ENCODE peak calls at places on chromosomes 5 and 9, in five cellular contexts. I is cerebellar nuclear complex; J is neural crest cell; P is hypothalamus; H is stimulated activated CD4-positive, alpha-beta T cell treated with anti-CD3 and anti-CD28 coated beads, Interleukin-2, amount 100 ng/mL, for 48 hours. S is an unnamed sample.
A peak's percentile ranks its signal among the peaks of the same experiment; 100 is the strongest.

GRCh38 chr9:84600739-84601138 is 68.8 kb upstream of the NTRK2 start:
- DNase-seq in I (no peak), J (no peak), P (no peak), H (no peak), S (no peak)

GRCh38 chr5:144567416-144567770 is 396.7 kb downstream of the KCTD16 start:
- DNase-seq in I (no peak), J (no peak), P (no peak), H (no peak), S (no peak)

GRCh38 chr5:172010278-172010677 is 3.8 kb upstream of the FBXW11 start:
- DNase-seq in I (no peak), J (no peak), P (no peak), H (no peak), S (no peak)

GRCh38 chr5:160039810-160040470 is 31.0 kb downstream of the TTC1 start:
- DNase-seq in I (no peak), J (no peak), P (no peak), H (no peak), S (no peak)

GRCh38 chr5:10552183-10553143 is 11.4 kb upstream of the ANKRD33B start:
- DNase-seq in I (no peak), J (no peak), P (no peak), H (no peak), S (no peak)

GRCh38 chr9:113649054-113649453 is 185.5 kb downstream of the RGS3 start:
- DNase-seq in I (no peak), J (no peak), P (peak; percentile 74), H (no peak), S (no peak)

GRCh38 chr5:88555658-88556057 is 287.0 kb upstream of the TMEM161B start:
- DNase-seq in I (peak; percentile 16), J (peak; percentile 29), P (no peak), H (no peak), S (no peak)

GRCh38 chr5:125484272-125485002 is 738.0 kb upstream of the ZNF608 start:
- DNase-seq in I (no peak), J (no peak), P (peak; percentile 38), H (no peak), S (no peak)

GRCh38 chr5:57488308-57488955 is 5.8 kb upstream of the ACTBL2 start:
- DNase-seq in I (no peak), J (no peak), P (no peak), H (no peak), S (no peak)

GRCh38 chr9:82593436-82593835 is 469.5 kb downstream of the RASEF start:
- DNase-seq in I (no peak), J (no peak), P (no peak), H (no peak), S (no peak)

GRCh38 chr9:23635276-23635675 is 190.8 kb downstream of the ELAVL2 start:
- DNase-seq in I (no peak), J (no peak), P (no peak), H (no peak), S (no peak)

GRCh38 chr5:5421149-5421960 is 1.1 kb upstream of the ICE1 start:
- DNase-seq in I (no peak), J (no peak), P (no peak), H (no peak), S (peak; percentile 39)

GRCh38 chr5:179146277-179146676 is 86.1 kb downstream of the ZNF354C start:
- DNase-seq in I (no peak), J (no peak), P (no peak), H (peak; percentile 47), S (peak; percentile 71)

GRCh38 chr5:60210810-60211209 is 317.3 kb upstream of the PDE4D start:
- DNase-seq in I (no peak), J (no peak), P (no peak), H (no peak), S (no peak)

GRCh38 chr5:24289582-24289981 is 355.2 kb downstream of the CDH10 start:
- DNase-seq in I (no peak), J (no peak), P (no peak), H (no peak), S (no peak)

GRCh38 chr5:53479656-53480473 is 564 bp upstream of the FST start:
- DNase-seq in I (no peak), J (peak; percentile 40), P (no peak), H (peak; percentile 19), S (peak; percentile 44)

GRCh38 chr5:68459093-68459492 is 243.5 kb downstream of the PIK3R1 start:
- DNase-seq in I (no peak), J (no peak), P (no peak), H (no peak), S (no peak)

GRCh38 chr5:53782620-53783019 is 222.2 kb downstream of the NDUFS4 start:
- DNase-seq in I (no peak), J (no peak), P (no peak), H (no peak), S (no peak)

GRCh38 chr9:107784235-107784958 is 294.8 kb upstream of the KLF4 start:
- DNase-seq in I (no peak), J (no peak), P (no peak), H (no peak), S (no peak)

GRCh38 chr9:96686638-96687335 is 31.7 kb upstream of the PRXL2C start:
- DNase-seq in I (peak; percentile 2), J (peak; percentile 67), P (peak; percentile 45), H (peak; percentile 72), S (peak; percentile 85)

GRCh38 chr5:133200256-133200655 is 148.4 kb downstream of the HSPA4 start:
- DNase-seq in I (no peak), J (no peak), P (no peak), H (no peak), S (no peak)

GRCh38 chr9:117083440-117083984 is 331.3 kb downstream of the ASTN2 start:
- DNase-seq in I (no peak), J (no peak), P (no peak), H (no peak), S (no peak)

GRCh38 chr9:14031015-14031414 is 282.9 kb downstream of the NFIB start:
- DNase-seq in I (no peak), J (no peak), P (no peak), H (no peak), S (no peak)

GRCh38 chr5:173629628-173630027 is 13.2 kb upstream of the BOD1 start:
- DNase-seq in I (no peak), J (peak; percentile 44), P (no peak), H (no peak), S (peak; percentile 23)

GRCh38 chr5:5373351-5374033 is 49.0 kb upstream of the ICE1 start:
- DNase-seq in I (no peak), J (no peak), P (no peak), H (no peak), S (no peak)

GRCh38 chr5:542693-543311 is 18.6 kb upstream of the SLC9A3 start:
- DNase-seq in I (no peak), J (no peak), P (no peak), H (no peak), S (no peak)

GRCh38 chr9:123296174-123296573 is 27.8 kb upstream of the STRBP start:
- DNase-seq in I (no peak), J (no peak), P (no peak), H (no peak), S (no peak)

GRCh38 chr9:81150016-81150625 is 539.2 kb downstream of the TLE1 start:
- DNase-seq in I (no peak), J (no peak), P (no peak), H (no peak), S (no peak)

GRCh38 chr5:181188700-181189362 is 16.2 kb downstream of the TRIM7 start:
- DNase-seq in I (no peak), J (peak; percentile 87), P (no peak), H (peak; percentile 86), S (peak; percentile 86)

GRCh38 chr5:154526231-154527226 is 48.5 kb upstream of the HAND1 start:
- DNase-seq in I (no peak), J (no peak), P (no peak), H (no peak), S (no peak)

GRCh38 chr9:893115-893514 is 51.6 kb downstream of the DMRT1 start:
- DNase-seq in I (no peak), J (no peak), P (no peak), H (no peak), S (no peak)

GRCh38 chr9:120892748-120893584 is 16.0 kb upstream of the PHF19 start:
- DNase-seq in I (no peak), J (no peak), P (no peak), H (no peak), S (peak; percentile 76)

GRCh38 chr5:140327589-140327988 is 18.8 kb downstream of the HBEGF start:
- DNase-seq in I (no peak), J (no peak), P (no peak), H (no peak), S (no peak)

S was measured in activated T-cell treated with anti-CD3 and anti-CD28 coated beads, Interleukin-2, amount 50 U/mL, for 72 hours.